ENCODE peak calls at places on chromosomes 12 and 14, in seven cellular contexts. One of them, this sample, is unnamed.

GRCh38 chr14:95817271-95817670 is 59.4 kb upstream of the TUNAR start:
- DNase-seq in left ventricle myocardium inferior: no peak
- DNase-seq in fibroblast of the aortic adventitia: no peak
- DNase-seq in WERI-Rb-1: no peak
- DNase-seq in stimulated activated CD4-positive, alpha-beta T cell treated with anti-CD3 and anti-CD28 coated beads, Interleukin-2, amount 100 ng/mL, for 48 hours: no peak
- DNase-seq in Right ventricle myocardium inferior: no peak
- DNase-seq in iris pigment epithelial cell: no peak
- DNase-seq in this sample: no peak

GRCh38 chr12:105214670-105215375 is 21.2 kb downstream of the APPL2 start:
- DNase-seq in left ventricle myocardium inferior: no peak
- DNase-seq in fibroblast of the aortic adventitia: no peak
- DNase-seq in WERI-Rb-1: no peak
- DNase-seq in stimulated activated CD4-positive, alpha-beta T cell treated with anti-CD3 and anti-CD28 coated beads, Interleukin-2, amount 100 ng/mL, for 48 hours: no peak
- DNase-seq in Right ventricle myocardium inferior: no peak
- DNase-seq in iris pigment epithelial cell: no peak
- DNase-seq in this sample: no peak

GRCh38 chr12:109940339-109940923 is 40.4 kb downstream of the TCHP start:
- DNase-seq in left ventricle myocardium inferior: no peak
- DNase-seq in fibroblast of the aortic adventitia: no peak
- DNase-seq in WERI-Rb-1: no peak
- DNase-seq in stimulated activated CD4-positive, alpha-beta T cell treated with anti-CD3 and anti-CD28 coated beads, Interleukin-2, amount 100 ng/mL, for 48 hours: no peak
- DNase-seq in Right ventricle myocardium inferior: no peak
- DNase-seq in iris pigment epithelial cell: no peak
- DNase-seq in this sample: no peak

GRCh38 chr12:58919271-58920101 is 818 bp downstream of the LRIG3 start:
- DNase-seq in left ventricle myocardium inferior: no peak
- DNase-seq in fibroblast of the aortic adventitia: peak
- DNase-seq in WERI-Rb-1: peak
- DNase-seq in stimulated activated CD4-positive, alpha-beta T cell treated with anti-CD3 and anti-CD28 coated beads, Interleukin-2, amount 100 ng/mL, for 48 hours: no peak
- DNase-seq in Right ventricle myocardium inferior: no peak
- DNase-seq in iris pigment epithelial cell: peak
- DNase-seq in this sample: peak

GRCh38 chr12:131418884-131419283 is 292.0 kb upstream of the SFSWAP start:
- DNase-seq in left ventricle myocardium inferior: no peak
- DNase-seq in fibroblast of the aortic adventitia: no peak
- DNase-seq in WERI-Rb-1: no peak
- DNase-seq in stimulated activated CD4-positive, alpha-beta T cell treated with anti-CD3 and anti-CD28 coated beads, Interleukin-2, amount 100 ng/mL, for 48 hours: no peak
- DNase-seq in Right ventricle myocardium inferior: no peak
- DNase-seq in iris pigment epithelial cell: no peak
- DNase-seq in this sample: no peak

GRCh38 chr14:30996892-30997659 is 28.4 kb upstream of the AP4S1 start:
- DNase-seq in left ventricle myocardium inferior: no peak
- DNase-seq in fibroblast of the aortic adventitia: no peak
- DNase-seq in WERI-Rb-1: no peak
- DNase-seq in stimulated activated CD4-positive, alpha-beta T cell treated with anti-CD3 and anti-CD28 coated beads, Interleukin-2, amount 100 ng/mL, for 48 hours: no peak
- DNase-seq in Right ventricle myocardium inferior: no peak
- DNase-seq in iris pigment epithelial cell: no peak
- DNase-seq in this sample: no peak

GRCh38 chr12:12398026-12398859 is 41.4 kb downstream of the BORCS5 start:
- DNase-seq in left ventricle myocardium inferior: peak
- DNase-seq in fibroblast of the aortic adventitia: peak
- DNase-seq in WERI-Rb-1: no peak
- DNase-seq in stimulated activated CD4-positive, alpha-beta T cell treated with anti-CD3 and anti-CD28 coated beads, Interleukin-2, amount 100 ng/mL, for 48 hours: no peak
- DNase-seq in Right ventricle myocardium inferior: peak
- DNase-seq in iris pigment epithelial cell: peak
- DNase-seq in this sample: peak

GRCh38 chr12:122841544-122842321 is 6.5 kb downstream of the HIP1R start:
- DNase-seq in left ventricle myocardium inferior: no peak
- DNase-seq in fibroblast of the aortic adventitia: no peak
- DNase-seq in WERI-Rb-1: no peak
- DNase-seq in stimulated activated CD4-positive, alpha-beta T cell treated with anti-CD3 and anti-CD28 coated beads, Interleukin-2, amount 100 ng/mL, for 48 hours: no peak
- DNase-seq in Right ventricle myocardium inferior: no peak
- DNase-seq in iris pigment epithelial cell: peak
- DNase-seq in this sample: peak

GRCh38 chr12:109295764-109296425 is 13.2 kb downstream of the FOXN4 start:
- DNase-seq in left ventricle myocardium inferior: no peak
- DNase-seq in fibroblast of the aortic adventitia: no peak
- DNase-seq in WERI-Rb-1: no peak
- DNase-seq in stimulated activated CD4-positive, alpha-beta T cell treated with anti-CD3 and anti-CD28 coated beads, Interleukin-2, amount 100 ng/mL, for 48 hours: no peak
- DNase-seq in Right ventricle myocardium inferior: no peak
- DNase-seq in iris pigment epithelial cell: no peak
- DNase-seq in this sample: no peak

GRCh38 chr12:79414252-79414651 is 276.5 kb downstream of the PAWR start:
- DNase-seq in left ventricle myocardium inferior: no peak
- DNase-seq in fibroblast of the aortic adventitia: no peak
- DNase-seq in WERI-Rb-1: no peak
- DNase-seq in stimulated activated CD4-positive, alpha-beta T cell treated with anti-CD3 and anti-CD28 coated beads, Interleukin-2, amount 100 ng/mL, for 48 hours: no peak
- DNase-seq in Right ventricle myocardium inferior: no peak
- DNase-seq in iris pigment epithelial cell: no peak
- DNase-seq in this sample: no peak

GRCh38 chr14:28297559-28297958 is 469.0 kb upstream of the FOXG1 start:
- DNase-seq in left ventricle myocardium inferior: no peak
- DNase-seq in fibroblast of the aortic adventitia: no peak
- DNase-seq in WERI-Rb-1: no peak
- DNase-seq in stimulated activated CD4-positive, alpha-beta T cell treated with anti-CD3 and anti-CD28 coated beads, Interleukin-2, amount 100 ng/mL, for 48 hours: no peak
- DNase-seq in Right ventricle myocardium inferior: no peak
- DNase-seq in iris pigment epithelial cell: peak
- DNase-seq in this sample: peak

GRCh38 chr12:109517619-109518018 is 40.2 kb downstream of the UBE3B start:
- DNase-seq in left ventricle myocardium inferior: no peak
- DNase-seq in fibroblast of the aortic adventitia: no peak
- DNase-seq in WERI-Rb-1: peak
- DNase-seq in stimulated activated CD4-positive, alpha-beta T cell treated with anti-CD3 and anti-CD28 coated beads, Interleukin-2, amount 100 ng/mL, for 48 hours: no peak
- DNase-seq in Right ventricle myocardium inferior: no peak
- DNase-seq in iris pigment epithelial cell: no peak
- DNase-seq in this sample: no peak

GRCh38 chr12:18998343-18999270 is 130.9 kb upstream of the PLEKHA5 start:
- DNase-seq in left ventricle myocardium inferior: no peak
- DNase-seq in fibroblast of the aortic adventitia: peak
- DNase-seq in WERI-Rb-1: no peak
- DNase-seq in stimulated activated CD4-positive, alpha-beta T cell treated with anti-CD3 and anti-CD28 coated beads, Interleukin-2, amount 100 ng/mL, for 48 hours: no peak
- DNase-seq in Right ventricle myocardium inferior: no peak
- DNase-seq in iris pigment epithelial cell: peak
- DNase-seq in this sample: peak

GRCh38 chr12:89525002-89525823 is 617 bp upstream of the GALNT4 start:
- DNase-seq in left ventricle myocardium inferior: peak
- DNase-seq in fibroblast of the aortic adventitia: no peak
- DNase-seq in WERI-Rb-1: peak
- DNase-seq in stimulated activated CD4-positive, alpha-beta T cell treated with anti-CD3 and anti-CD28 coated beads, Interleukin-2, amount 100 ng/mL, for 48 hours: peak
- DNase-seq in Right ventricle myocardium inferior: peak
- DNase-seq in iris pigment epithelial cell: peak
- DNase-seq in this sample: peak

GRCh38 chr12:4355843-4356327 is 23.6 kb downstream of the FGF23 start:
- DNase-seq in left ventricle myocardium inferior: no peak
- DNase-seq in fibroblast of the aortic adventitia: peak
- DNase-seq in WERI-Rb-1: peak
- DNase-seq in stimulated activated CD4-positive, alpha-beta T cell treated with anti-CD3 and anti-CD28 coated beads, Interleukin-2, amount 100 ng/mL, for 48 hours: peak
- DNase-seq in Right ventricle myocardium inferior: no peak
- DNase-seq in iris pigment epithelial cell: peak
- DNase-seq in this sample: peak

GRCh38 chr14:92348154-92348553 is 25.2 kb downstream of the SLC24A4 start:
- DNase-seq in left ventricle myocardium inferior: no peak
- DNase-seq in fibroblast of the aortic adventitia: no peak
- DNase-seq in WERI-Rb-1: no peak
- DNase-seq in stimulated activated CD4-positive, alpha-beta T cell treated with anti-CD3 and anti-CD28 coated beads, Interleukin-2, amount 100 ng/mL, for 48 hours: no peak
- DNase-seq in Right ventricle myocardium inferior: no peak
- DNase-seq in iris pigment epithelial cell: peak
- DNase-seq in this sample: no peak

This sample was measured in astrocyte of the spinal cord.